ENCODE peak calls at places on chromosome 3, in nine cellular contexts. B is AG20443, J is T-helper 2 cell, N is nucleus accumbens, T is NCI-H2107, I is left cardiac atrium, E is DND-41, U is putamen, S is GM03348. P is an unnamed sample.

GRCh38 chr3:87333393-87333892 is 57.1 kb upstream of the POU1F1 start:
- DNase-seq in B (peak), J (no peak), N (no peak), T (no peak), I (no peak), E (no peak), U (no peak), S (peak), P (peak)

GRCh38 chr3:186241910-186242821 is 119.9 kb downstream of the DGKG start:
- DNase-seq in B (peak), J (no peak), N (peak), T (peak), I (peak), E (peak), U (peak), S (peak), P (peak)

GRCh38 chr3:46899151-46900006 is 21.9 kb downstream of the PTH1R start:
- DNase-seq in B (no peak), J (no peak), N (no peak), T (no peak), I (peak), E (no peak), U (no peak), S (no peak), P (no peak)

GRCh38 chr3:124260206-124260915 is 268.4 kb upstream of the ROPN1 start:
- DNase-seq in B (peak), J (no peak), N (no peak), T (no peak), I (peak), E (no peak), U (no peak), S (peak), P (peak)

GRCh38 chr3:183315739-183316138 is 62.7 kb downstream of the B3GNT5 start:
- DNase-seq in B (no peak), J (no peak), N (no peak), T (no peak), I (no peak), E (no peak), U (no peak), S (no peak), P (no peak)

GRCh38 chr3:98901032-98901464 is 447 bp downstream of the DCBLD2 start:
- DNase-seq in B (peak), J (no peak), N (peak), T (no peak), I (peak), E (peak), U (no peak), S (peak), P (peak)

GRCh38 chr3:170999737-171000242 is 26.7 kb downstream of the SLC2A2 start:
- DNase-seq in B (peak), J (no peak), N (no peak), T (no peak), I (no peak), E (no peak), U (no peak), S (peak), P (peak)

GRCh38 chr3:31407665-31408064 is 125.1 kb upstream of the STT3B start:
- DNase-seq in B (peak), J (no peak), N (no peak), T (no peak), I (no peak), E (no peak), U (no peak), S (peak), P (no peak)

GRCh38 chr3:14278799-14279705 is 100.4 kb downstream of the LSM3 start:
- DNase-seq in B (peak), J (no peak), N (no peak), T (no peak), I (no peak), E (no peak), U (no peak), S (no peak), P (no peak)

GRCh38 chr3:13289771-13290285 is 130.3 kb downstream of the NUP210 start:
- DNase-seq in B (no peak), J (no peak), N (no peak), T (no peak), I (no peak), E (no peak), U (no peak), S (no peak), P (no peak)

GRCh38 chr3:20111836-20112235 is 71.6 kb downstream of the KAT2B start:
- DNase-seq in B (no peak), J (no peak), N (no peak), T (no peak), I (no peak), E (no peak), U (no peak), S (no peak), P (peak)

P was measured in Caki2.